ENCODE peak calls at places on chromosomes 1 and 21, in seven cellular contexts. T is CD8-positive, alpha-beta memory T cell; Y is cardiac muscle cell; F is effector memory CD4-positive, alpha-beta T cell; N is lower lobe of right lung; H is fibroblast of lung; D is ovary. K is an unnamed sample. For H3K4me1, the result is how much of the 10 kb centered on the place peaks cover.

GRCh38 chr21:31914472-31914871 is 41.7 kb downstream of the HUNK start:
- DNase-seq in T (no peak), Y (no peak), F (no peak), N (no peak), H (no peak), D (no peak), K (no peak)

GRCh38 chr1:3651939-3652537 is at the start of gene TP73:
- DNase-seq in T (no peak), Y (no peak), F (no peak), N (no peak), H (no peak), D (peak), K (peak)

GRCh38 chr1:173377266-173377665 is 99.9 kb upstream of the PRDX6 start:
- DNase-seq in T (no peak), Y (no peak), F (no peak), N (no peak), H (no peak), D (no peak), K (no peak)

GRCh38 chr1:111679541-111679940 is 59.7 kb downstream of the INKA2 start:
- DNase-seq in T (no peak), Y (no peak), F (no peak), N (no peak), H (no peak), D (no peak), K (no peak)

GRCh38 chr1:203039609-203040517 is 13.6 kb downstream of the PPFIA4 start:
- DNase-seq in T (no peak), Y (peak), F (no peak), N (no peak), H (no peak), D (no peak), K (no peak)

GRCh38 chr1:159179906-159180305 is 8.5 kb downstream of the CADM3 start:
- DNase-seq in T (no peak), Y (no peak), F (no peak), N (no peak), H (no peak), D (no peak), K (no peak)

GRCh38 chr1:8809342-8809736 is 8.1 kb downstream of the RERE start:
- DNase-seq in T (no peak), Y (no peak), F (no peak), N (no peak), H (no peak), D (no peak), K (no peak)

GRCh38 chr1:114718661-114719423 is 2.3 kb upstream of the NRAS start:
- DNase-seq in T (no peak), Y (no peak), F (no peak), N (no peak), H (peak), D (no peak), K (no peak)

GRCh38 chr1:228508253-228508652 is 21.1 kb downstream of the RNF187 start:
- DNase-seq in T (no peak), Y (no peak), F (no peak), N (no peak), H (no peak), D (no peak), K (no peak)

GRCh38 chr1:7964476-7964875 is 3.0 kb downstream of the PARK7 start:
- DNase-seq in T (no peak), Y (no peak), F (no peak), N (no peak), H (no peak), D (no peak), K (no peak)

GRCh38 chr21:36584980-36585940 is 105.3 kb upstream of the CLDN14 start:
- DNase-seq in T (no peak), Y (no peak), F (no peak), N (no peak), H (no peak), D (no peak), K (no peak)

GRCh38 chr21:35041122-35041521 is 8.0 kb downstream of the RUNX1 start:
- DNase-seq in T (no peak), Y (no peak), F (no peak), N (no peak), H (no peak), D (no peak), K (no peak)
- H3K4me1 ChIP-seq in T (half or more), Y (under half), F (half or more), N (under half), H (under half), D (under half), K (under half)

GRCh38 chr1:93713247-93713764 is 31.7 kb upstream of the BCAR3 start:
- DNase-seq in T (no peak), Y (no peak), F (no peak), N (no peak), H (no peak), D (no peak), K (no peak)
- H3K4me1 ChIP-seq in T (under half), Y (under half), F (under half), N (under half), H (under half), D (under half), K (under half)

DNA sequence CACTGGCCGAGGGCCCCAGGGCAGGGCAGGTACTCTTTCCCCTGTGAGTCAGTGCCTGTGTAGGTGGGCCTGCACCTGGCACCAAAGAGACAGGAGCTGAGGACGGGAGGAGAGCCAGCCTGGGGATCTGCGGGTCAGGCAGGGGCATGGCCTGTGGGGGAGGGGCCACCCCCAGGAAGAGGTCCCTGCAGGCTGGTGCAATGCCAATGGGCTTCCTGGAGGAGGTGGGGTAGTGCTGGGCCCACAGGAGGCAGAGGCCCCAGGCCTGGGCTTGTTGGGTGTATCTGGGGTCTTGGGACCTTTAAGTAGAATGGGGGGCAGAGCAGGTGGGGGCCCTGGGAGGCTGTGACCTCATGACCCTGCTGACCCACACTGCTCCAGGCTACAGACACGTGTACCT is 23.2 kb downstream of the PLCH2 start:
- DNase-seq in T (no peak), Y (no peak), F (no peak), N (no peak), H (no peak), D (no peak), K (no peak)
- H3K4me1 ChIP-seq in T (under half), Y (under half), F (under half), N (under half), H (under half), D (under half), K (half or more)

DNA sequence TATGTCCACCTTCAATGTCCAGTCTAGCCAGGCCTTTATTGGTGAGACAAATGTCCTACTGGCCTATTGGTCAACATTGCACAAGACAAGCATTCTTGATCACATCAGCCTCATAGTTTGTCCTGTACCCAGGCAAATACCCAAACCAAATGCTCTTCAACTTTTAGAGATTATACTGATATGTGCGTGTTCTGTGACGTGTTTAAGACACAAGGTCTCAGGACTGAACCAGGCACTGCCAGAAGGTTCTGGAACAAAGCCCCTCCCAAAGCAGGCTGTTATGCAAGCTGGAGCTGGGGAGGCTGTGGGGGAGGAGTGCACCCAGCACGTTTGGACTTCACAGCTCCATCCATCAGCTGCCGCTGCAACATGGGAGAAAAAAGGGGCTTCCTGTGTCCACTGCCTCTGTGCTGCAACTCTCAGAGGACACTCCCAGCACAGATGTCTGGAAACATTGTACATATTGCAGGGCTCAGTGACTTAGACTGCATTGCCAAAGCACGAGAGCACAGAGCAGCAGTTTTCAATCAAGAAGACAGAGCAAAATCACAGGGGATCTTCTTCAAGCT is 45.9 kb downstream of the NID1 start:
- DNase-seq in T (no peak), Y (no peak), F (no peak), N (no peak), H (peak), D (peak), K (no peak)
- H3K4me1 ChIP-seq in T (under half), Y (under half), F (under half), N (under half), H (under half), D (under half), K (under half)

GRCh38 chr1:209653915-209654351 is 1.7 kb upstream of the LAMB3 start:
- DNase-seq in T (no peak), Y (no peak), F (no peak), N (no peak), H (no peak), D (no peak), K (no peak)

GRCh38 chr1:209655412-209655811 is 3.2 kb upstream of the LAMB3 start:
- DNase-seq in T (no peak), Y (no peak), F (no peak), N (no peak), H (no peak), D (no peak), K (no peak)

GRCh38 chr1:209651148-209651547 is 1.1 kb downstream of the LAMB3 start:
- DNase-seq in T (no peak), Y (no peak), F (peak), N (peak), H (peak), D (no peak), K (peak)

GRCh38 chr1:209652121-209652742 is at the start of gene LAMB3:
- DNase-seq in T (no peak), Y (no peak), F (no peak), N (peak), H (no peak), D (no peak), K (no peak)

GRCh38 chr1:209652873-209653401 is 712 bp upstream of the LAMB3 start:
- DNase-seq in T (no peak), Y (peak), F (no peak), N (peak), H (peak), D (peak), K (no peak)
- H3K4me1 ChIP-seq in T (under half), Y (under half), F (under half), N (half or more), H (under half), D (under half), K (under half)

GRCh38 chr1:150365945-150366344 is 2.0 kb downstream of the RPRD2 start:
- DNase-seq in T (no peak), Y (no peak), F (no peak), N (no peak), H (peak), D (no peak), K (no peak)
- H3K4me1 ChIP-seq in T (under half), Y (under half), F (under half), N (under half), H (under half), D (under half), K (under half)

GRCh38 chr1:64920936-64921589 is 45.3 kb downstream of the JAK1 start:
- DNase-seq in T (no peak), Y (no peak), F (no peak), N (no peak), H (peak), D (no peak), K (no peak)
- H3K4me1 ChIP-seq in T (half or more), Y (under half), F (half or more), N (half or more), H (under half), D (under half), K (under half)

DNA sequence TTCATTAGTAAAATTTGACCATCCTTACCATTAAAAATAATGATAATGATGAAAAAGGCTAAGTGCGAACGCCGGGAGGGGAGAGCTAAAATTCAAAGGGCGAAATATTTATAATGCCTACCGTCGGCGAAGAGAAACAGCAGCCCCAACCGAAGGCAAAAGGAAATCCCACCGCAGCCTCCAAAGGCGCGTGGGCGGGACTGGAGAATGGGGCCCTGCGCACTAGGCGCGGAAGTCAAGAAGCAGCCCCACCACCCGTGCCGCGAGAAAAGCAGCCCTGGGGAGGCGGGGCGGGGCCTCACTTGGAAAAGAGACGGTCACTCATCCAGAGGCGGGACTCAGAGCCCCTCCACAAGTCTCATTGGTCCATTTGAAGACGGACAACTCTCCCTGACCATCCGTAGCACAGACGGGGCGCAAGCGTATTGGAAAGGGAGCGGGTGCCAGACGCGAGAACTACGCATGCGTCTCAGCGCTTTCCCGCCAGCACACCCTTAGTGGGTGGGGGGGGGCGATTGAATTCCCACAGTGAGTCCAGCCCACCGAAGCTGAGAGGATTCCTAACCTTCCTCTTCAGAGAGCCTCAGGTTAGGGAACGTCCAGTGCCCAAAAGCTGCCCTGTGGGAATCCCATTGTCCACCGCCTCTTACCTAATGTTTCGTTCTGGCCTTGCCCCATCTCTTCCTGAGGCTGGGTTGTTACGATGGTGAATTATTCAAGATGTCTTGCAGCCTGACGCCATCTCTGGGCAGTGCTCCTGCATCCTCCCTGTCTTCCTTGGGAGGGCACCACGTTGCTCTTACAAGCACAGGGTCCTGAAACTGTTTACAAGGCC is 19.0 kb downstream of the MTX1 start:
- DNase-seq in T (peak), Y (peak), F (peak), N (peak), H (peak), D (peak), K (peak)
- H3K4me1 ChIP-seq in T (under half), Y (under half), F (under half), N (under half), H (under half), D (under half), K (under half)

GRCh38 chr1:223189903-223190724 is 47.1 kb upstream of the TLR5 start:
- DNase-seq in T (peak), Y (no peak), F (peak), N (no peak), H (no peak), D (no peak), K (no peak)

GRCh38 chr1:223198628-223198965 is 55.5 kb upstream of the TLR5 start:
- DNase-seq in T (no peak), Y (no peak), F (no peak), N (no peak), H (no peak), D (no peak), K (no peak)

GRCh38 chr1:223197923-223198627 is 55.0 kb upstream of the TLR5 start:
- DNase-seq in T (no peak), Y (no peak), F (no peak), N (no peak), H (no peak), D (no peak), K (no peak)

GRCh38 chr1:223199094-223199647 is 56.1 kb upstream of the TLR5 start:
- DNase-seq in T (no peak), Y (no peak), F (no peak), N (no peak), H (no peak), D (no peak), K (no peak)

DNA sequence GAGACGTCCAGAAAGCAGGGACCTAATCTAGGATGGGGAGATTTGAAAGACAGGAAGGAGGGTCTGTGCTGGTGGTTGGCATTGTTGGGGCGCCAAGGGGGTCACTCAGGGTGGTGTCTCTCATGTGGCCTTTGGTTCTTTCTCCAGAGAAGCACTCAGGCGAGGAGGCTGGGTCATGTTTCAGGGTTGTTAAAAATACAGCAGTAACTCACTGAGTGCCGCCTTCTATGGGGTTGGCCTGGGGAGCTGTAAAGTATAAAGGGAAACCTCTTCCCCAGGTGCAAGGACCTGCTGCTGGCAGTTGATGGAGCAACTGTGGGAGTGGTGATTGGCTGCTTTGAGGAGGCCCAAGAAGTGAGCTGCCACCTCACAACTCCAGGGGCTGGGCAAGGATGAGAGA is 52.2 kb upstream of the TLR5 start:
- DNase-seq in T (no peak), Y (no peak), F (no peak), N (no peak), H (no peak), D (no peak), K (no peak)
- H3K4me1 ChIP-seq in T (under half), Y (under half), F (under half), N (under half), H (under half), D (under half), K (under half)

DNA sequence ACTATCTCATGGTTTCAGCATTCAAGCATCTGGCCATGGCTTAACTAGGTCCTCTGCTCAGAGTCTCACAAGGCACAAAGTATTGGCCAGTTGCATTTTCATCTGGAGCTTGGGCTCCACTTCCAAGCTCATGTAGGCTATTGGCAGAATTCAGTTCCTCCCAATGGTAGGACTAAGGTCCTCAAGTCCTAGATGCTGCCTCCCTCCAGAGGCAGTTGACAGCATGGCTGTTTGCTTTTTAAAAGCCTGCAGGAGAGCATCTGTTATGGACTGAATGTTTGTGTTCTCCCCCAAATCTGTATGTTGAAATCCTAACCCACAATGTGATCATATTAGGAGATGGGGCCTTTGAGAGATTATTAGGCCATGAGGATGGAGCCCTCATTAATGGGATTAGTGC is 38.0 kb upstream of the HLX start:
- DNase-seq in T (no peak), Y (no peak), F (no peak), N (no peak), H (peak), D (no peak), K (no peak)
- H3K4me1 ChIP-seq in T (under half), Y (under half), F (under half), N (under half), H (under half), D (under half), K (under half)

K was measured in spleen.